ENCODE peak calls at places on chromosomes 12 and 14, in seven cellular contexts. I is transverse colon; X is colonic mucosa; B is CD8-positive, alpha-beta T cell; T is stomach; J is endodermal cell; F is GM23248. Z is an unnamed sample. For H3K4me1 and H3K9me3, the result is how much of the 10 kb centered on the place peaks cover.

GRCh38 chr12:8554451-8555195 is 13.9 kb upstream of the CLEC4E start:
- DNase-seq in I (no peak), X (no peak), B (no peak), T (no peak), J (peak), F (peak), Z (no peak)

GRCh38 chr12:53224268-53224896 is 7.6 kb downstream of the RARG start:
- DNase-seq in I (no peak), X (peak), B (no peak), T (no peak), J (peak), F (peak), Z (no peak)

GRCh38 chr12:18457362-18457761 is 196.0 kb downstream of the PIK3C2G start:
- DNase-seq in I (no peak), X (no peak), B (no peak), T (no peak), J (no peak), F (no peak), Z (no peak)

GRCh38 chr12:131041968-131042847 is 88.5 kb downstream of the ADGRD1 start:
- DNase-seq in I (no peak), X (no peak), B (no peak), T (no peak), J (no peak), F (no peak), Z (no peak)

GRCh38 chr12:113680868-113681267 is 209.2 kb upstream of the LHX5 start:
- DNase-seq in I (no peak), X (no peak), B (no peak), T (no peak), J (no peak), F (no peak), Z (no peak)

GRCh38 chr12:9957834-9958233 is 13.4 kb upstream of the CLEC12A start:
- DNase-seq in I (no peak), X (no peak), B (no peak), T (no peak), J (no peak), F (no peak), Z (no peak)

GRCh38 chr14:100538566-100539318 is 48.5 kb downstream of the BEGAIN start:
- DNase-seq in I (peak), X (no peak), B (no peak), T (no peak), J (peak), F (no peak), Z (peak)

GRCh38 chr14:102088012-102088792 is 1.4 kb upstream of the HSP90AA1 start:
- DNase-seq in I (peak), X (peak), B (peak), T (peak), J (peak), F (peak), Z (peak)

GRCh38 chr12:106096376-106096775 is 42.4 kb downstream of the NUAK1 start:
- DNase-seq in I (no peak), X (no peak), B (no peak), T (peak), J (peak), F (peak), Z (no peak)

GRCh38 chr12:6364037-6364360 is 11.4 kb downstream of the SCNN1A start:
- DNase-seq in I (no peak), X (peak), B (no peak), T (no peak), J (no peak), F (peak), Z (no peak)

GRCh38 chr12:47995976-47996375 is 8.3 kb downstream of the COL2A1 start:
- DNase-seq in I (no peak), X (no peak), B (no peak), T (peak), J (no peak), F (no peak), Z (no peak)

GRCh38 chr12:105704788-105705187 is 374.3 kb downstream of the C12orf75 start:
- DNase-seq in I (peak), X (peak), B (no peak), T (no peak), J (no peak), F (no peak), Z (no peak)

DNA sequence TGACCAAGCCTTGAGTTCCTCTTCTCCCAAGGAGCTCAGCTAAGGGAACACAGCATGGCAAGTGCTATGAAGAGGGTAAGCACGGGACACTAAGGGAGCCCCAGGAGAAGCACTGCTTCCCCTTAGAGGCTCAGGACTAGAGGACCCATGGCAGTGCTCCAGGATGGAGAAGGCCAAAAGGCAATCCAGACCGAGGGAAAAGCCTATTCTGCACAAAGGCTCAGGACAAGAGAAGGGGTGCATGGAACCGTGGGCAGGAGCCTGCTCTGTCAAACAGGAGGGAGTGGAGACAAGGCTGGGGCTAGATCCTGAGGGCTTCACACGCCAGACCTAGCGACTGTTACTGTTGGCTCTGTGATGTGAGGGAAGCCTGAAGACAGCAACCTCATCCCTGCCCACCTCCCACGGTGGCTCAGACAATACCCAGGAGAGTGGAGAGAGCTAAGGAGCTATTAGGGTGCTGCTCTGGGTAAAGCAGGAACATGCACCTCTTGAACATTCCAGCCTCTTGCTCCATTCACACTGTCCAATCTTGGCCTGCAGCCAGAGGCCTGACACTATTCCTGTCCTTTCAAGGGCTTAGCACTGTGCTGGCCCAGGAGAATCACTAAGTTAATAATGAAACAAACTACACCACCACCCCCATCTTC is 24.2 kb downstream of the OTUB2 start:
- DNase-seq in I (no peak), X (no peak), B (peak), T (no peak), J (no peak), F (no peak), Z (no peak)
- H3K4me1 ChIP-seq in I (under half), X (under half), B (under half), T (under half), J (under half), F (under half), Z (under half)

GRCh38 chr12:94586589-94587259 is 63.6 kb downstream of the TMCC3 start:
- DNase-seq in I (peak), X (peak), B (no peak), T (no peak), J (no peak), F (peak), Z (no peak)
- H3K27ac ChIP-seq in I (peak), X (peak), B (no peak), T (no peak), J (no peak), F (no peak), Z (no peak)

GRCh38 chr12:46260153-46260912 is 8.5 kb downstream of the SLC38A1 start:
- DNase-seq in I (no peak), X (no peak), B (no peak), T (no peak), J (no peak), F (peak), Z (no peak)

GRCh38 chr12:46259071-46259470 is 9.8 kb downstream of the SLC38A1 start:
- DNase-seq in I (no peak), X (no peak), B (no peak), T (no peak), J (no peak), F (no peak), Z (no peak)

GRCh38 chr12:46259713-46260112 is 9.1 kb downstream of the SLC38A1 start:
- DNase-seq in I (no peak), X (no peak), B (no peak), T (no peak), J (no peak), F (no peak), Z (no peak)

GRCh38 chr12:46256942-46257341 is 11.9 kb downstream of the SLC38A1 start:
- DNase-seq in I (no peak), X (no peak), B (no peak), T (no peak), J (no peak), F (no peak), Z (no peak)

DNA sequence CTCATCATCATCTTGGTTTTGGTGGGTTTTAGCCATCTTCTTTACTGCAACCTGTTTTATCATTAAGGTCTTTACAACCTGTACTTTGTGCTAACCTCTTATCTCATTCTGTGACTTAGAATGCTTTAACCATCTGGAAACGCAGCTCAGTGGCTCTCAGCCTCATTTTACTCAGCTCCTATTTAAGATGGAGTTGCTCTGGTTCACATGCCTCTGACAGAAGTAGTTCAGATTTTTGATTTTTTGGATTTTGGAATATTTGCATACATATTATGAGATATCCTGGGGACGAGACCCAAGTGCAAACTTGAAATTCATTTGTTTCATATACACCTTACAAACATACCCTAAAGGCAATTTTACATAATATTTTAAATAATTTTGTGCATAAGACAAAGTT is 10.7 kb downstream of the SLC38A1 start:
- DNase-seq in I (no peak), X (no peak), B (no peak), T (no peak), J (no peak), F (no peak), Z (no peak)
- H3K9me3 ChIP-seq in I (under half), X (under half), B (under half), T (under half), J (under half), F (under half), Z (under half)

GRCh38 chr14:63436286-63437098 is 106.7 kb downstream of the PPP2R5E start:
- DNase-seq in I (no peak), X (no peak), B (no peak), T (no peak), J (no peak), F (no peak), Z (no peak)
- H3K4me1 ChIP-seq in I (under half), X (under half), B (under half), T (half or more), J (under half), F (under half), Z (under half)

GRCh38 chr12:104578453-104578852 is 121.7 kb downstream of the CHST11 start:
- DNase-seq in I (no peak), X (no peak), B (no peak), T (no peak), J (peak), F (peak), Z (no peak)
- H3K27ac ChIP-seq in I (no peak), X (no peak), B (no peak), T (no peak), J (no peak), F (peak), Z (no peak)

GRCh38 chr12:125461831-125462230 is 396.6 kb downstream of the AACS start:
- DNase-seq in I (no peak), X (no peak), B (no peak), T (no peak), J (no peak), F (no peak), Z (no peak)
- H3K9me3 ChIP-seq in I (under half), X (under half), B (under half), T (under half), J (under half), F (under half), Z (under half)

GRCh38 chr14:44847910-44848309 is 113.8 kb downstream of the KLHL28 start:
- DNase-seq in I (no peak), X (no peak), B (no peak), T (no peak), J (no peak), F (peak), Z (no peak)

GRCh38 chr14:44846232-44846824 is 115.4 kb downstream of the KLHL28 start:
- DNase-seq in I (no peak), X (no peak), B (no peak), T (no peak), J (no peak), F (peak), Z (no peak)
- H3K4me1 ChIP-seq in I (under half), X (under half), B (under half), T (under half), J (under half), F (under half), Z (under half)

DNA sequence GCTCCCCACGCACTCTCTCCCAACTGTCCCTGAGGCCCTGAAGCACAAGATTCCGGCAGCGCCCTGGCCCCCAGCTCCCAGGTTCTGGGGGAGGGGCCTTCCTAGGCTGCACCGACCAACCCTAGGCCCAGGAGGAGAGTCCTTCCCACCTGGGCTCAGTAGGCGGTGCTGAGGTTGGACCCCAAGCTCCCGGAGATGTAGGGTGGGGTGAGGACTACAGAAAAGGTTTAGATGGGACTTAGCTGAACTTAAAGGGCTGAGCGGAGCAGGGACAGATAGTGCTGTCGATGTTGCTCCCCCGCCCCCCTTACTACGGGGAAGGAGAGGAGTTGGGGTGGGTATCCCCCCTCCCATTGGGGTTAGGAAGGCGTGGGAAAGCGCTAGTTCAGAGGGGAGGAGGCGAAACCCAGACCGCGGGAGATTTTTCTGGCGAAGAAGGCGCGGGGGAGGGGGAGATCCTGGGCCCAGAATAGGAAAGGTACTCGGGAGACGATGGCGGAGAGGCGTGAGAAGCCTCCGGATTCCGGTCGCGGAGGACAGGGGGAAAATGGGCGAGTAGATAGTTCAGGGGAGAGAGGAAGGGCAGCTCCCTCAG is 4.2 kb upstream of the BAZ2A start:
- DNase-seq in I (peak), X (peak), B (no peak), T (peak), J (peak), F (peak), Z (peak)
- H3K27ac ChIP-seq in I (peak), X (peak), B (peak), T (peak), J (peak), F (peak), Z (peak)

DNA sequence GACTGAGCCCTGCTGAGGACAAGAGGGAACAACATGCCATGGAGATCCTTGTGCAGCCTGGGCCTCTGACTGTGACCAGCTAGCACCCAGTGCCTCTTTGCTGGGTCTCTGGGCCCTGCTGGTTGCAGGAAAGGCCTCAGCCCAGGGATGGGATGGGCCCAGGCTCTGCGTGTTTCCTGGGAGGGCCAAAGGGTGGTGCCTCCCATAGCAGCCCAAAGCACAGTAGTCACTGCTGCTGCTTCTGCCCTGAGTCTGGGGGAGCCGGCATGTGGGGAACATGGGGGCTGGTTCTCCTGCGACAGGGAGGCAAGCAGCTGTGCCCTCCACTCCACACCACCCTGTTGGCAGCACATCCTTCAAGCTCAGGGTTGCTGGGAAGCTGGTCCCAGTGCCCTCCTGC is 18.5 kb downstream of the ANHX start:
- DNase-seq in I (no peak), X (no peak), B (no peak), T (no peak), J (peak), F (no peak), Z (no peak)
- H3K9me3 ChIP-seq in I (under half), X (under half), B (under half), T (under half), J (half or more), F (under half), Z (under half)